ENCODE peak calls at places on chromosomes 3 and 15, in ten cellular contexts. N is activated T-helper 1 cell treated with Interleukin-2 at 50 U/mL for 16 hours; Y is activated CD4-positive, alpha-beta T cell treated with anti-CD3 and anti-CD28 coated beads for 24 hours; V is COR-L47; E is foreskin melanocyte; D is PC-9; H is germinal center; K is hippocampal formation; Q is NCI-H1092; I is NCI-H345. T is an unnamed sample.

GRCh38 chr15:93173369-93173768 is 84.4 kb upstream of the RGMA start:
- DNase-seq in N (no peak), Y (no peak), V (no peak), E (no peak), D (peak), H (no peak), K (no peak), Q (no peak), I (no peak), T (no peak)

GRCh38 chr15:29615791-29616190 is 206.5 kb downstream of the TJP1 start:
- DNase-seq in N (no peak), Y (no peak), V (no peak), E (no peak), D (no peak), H (no peak), K (no peak), Q (no peak), I (no peak), T (no peak)

GRCh38 chr3:54817628-54818027 is 110.2 kb downstream of the LRTM1 start:
- DNase-seq in N (no peak), Y (no peak), V (no peak), E (no peak), D (no peak), H (no peak), K (no peak), Q (no peak), I (no peak), T (no peak)

GRCh38 chr3:41997702-41998551 is 36.0 kb upstream of the ULK4 start:
- DNase-seq in N (no peak), Y (no peak), V (no peak), E (peak), D (no peak), H (peak), K (peak), Q (no peak), I (no peak), T (no peak)

GRCh38 chr3:107241217-107241616 is 136.0 kb upstream of the CCDC54 start:
- DNase-seq in N (no peak), Y (no peak), V (peak), E (no peak), D (peak), H (peak), K (no peak), Q (no peak), I (peak), T (peak)

GRCh38 chr3:175546115-175546514 is 687.0 kb downstream of the NAALADL2 start:
- DNase-seq in N (no peak), Y (no peak), V (no peak), E (no peak), D (no peak), H (no peak), K (no peak), Q (no peak), I (no peak), T (no peak)

GRCh38 chr15:69314736-69315135 is 16.0 kb downstream of the PAQR5 start:
- DNase-seq in N (no peak), Y (no peak), V (no peak), E (no peak), D (no peak), H (no peak), K (no peak), Q (no peak), I (no peak), T (no peak)

GRCh38 chr15:76987276-76987675 is 7.7 kb upstream of the PSTPIP1 start:
- DNase-seq in N (no peak), Y (no peak), V (no peak), E (no peak), D (no peak), H (no peak), K (no peak), Q (no peak), I (no peak), T (no peak)

GRCh38 chr3:49712631-49713317 is 6.7 kb downstream of the AMIGO3 start:
- DNase-seq in N (no peak), Y (no peak), V (no peak), E (no peak), D (no peak), H (no peak), K (no peak), Q (no peak), I (no peak), T (no peak)

GRCh38 chr3:8509961-8510360 is 8.3 kb downstream of the LMCD1 start:
- DNase-seq in N (no peak), Y (no peak), V (no peak), E (no peak), D (peak), H (no peak), K (no peak), Q (no peak), I (no peak), T (no peak)

GRCh38 chr15:101434032-101434920 is 55.2 kb downstream of the PCSK6 start:
- DNase-seq in N (no peak), Y (no peak), V (no peak), E (no peak), D (no peak), H (no peak), K (no peak), Q (no peak), I (no peak), T (no peak)

GRCh38 chr15:61186905-61187865 is 41.9 kb downstream of the RORA start:
- DNase-seq in N (no peak), Y (no peak), V (no peak), E (peak), D (no peak), H (no peak), K (no peak), Q (no peak), I (no peak), T (peak)

GRCh38 chr3:127177226-127177625 is 15.7 kb upstream of the PRR23E start:
- DNase-seq in N (no peak), Y (no peak), V (no peak), E (no peak), D (peak), H (no peak), K (no peak), Q (no peak), I (no peak), T (no peak)

GRCh38 chr15:75198560-75199346 is 2.9 kb upstream of the C15orf39 start:
- DNase-seq in N (no peak), Y (no peak), V (peak), E (no peak), D (peak), H (peak), K (no peak), Q (no peak), I (no peak), T (no peak)

GRCh38 chr3:107942244-107942643 is 148.6 kb downstream of the CD47 start:
- DNase-seq in N (no peak), Y (peak), V (no peak), E (no peak), D (no peak), H (no peak), K (no peak), Q (no peak), I (no peak), T (no peak)

GRCh38 chr3:143975549-143976152 is 4.0 kb downstream of the DIPK2A start:
- DNase-seq in N (no peak), Y (no peak), V (peak), E (no peak), D (no peak), H (peak), K (peak), Q (no peak), I (peak), T (peak)

GRCh38 chr15:101310508-101310907 is 15.5 kb upstream of the SNRPA1 start:
- DNase-seq in N (no peak), Y (no peak), V (no peak), E (no peak), D (no peak), H (no peak), K (no peak), Q (no peak), I (no peak), T (no peak)

GRCh38 chr3:34212671-34213070 is 414.2 kb downstream of the PDCD6IP start:
- DNase-seq in N (no peak), Y (no peak), V (peak), E (no peak), D (no peak), H (no peak), K (peak), Q (peak), I (peak), T (peak)

GRCh38 chr3:16183601-16184270 is 9.3 kb downstream of the GALNT15 start:
- DNase-seq in N (no peak), Y (no peak), V (no peak), E (no peak), D (no peak), H (no peak), K (no peak), Q (no peak), I (no peak), T (no peak)

GRCh38 chr3:65953881-65954733 is 84.6 kb downstream of the MAGI1 start:
- DNase-seq in N (no peak), Y (no peak), V (no peak), E (no peak), D (peak), H (no peak), K (no peak), Q (no peak), I (no peak), T (no peak)

GRCh38 chr3:33004961-33005360 is 53.5 kb downstream of the CCR4 start:
- DNase-seq in N (no peak), Y (no peak), V (no peak), E (no peak), D (no peak), H (no peak), K (no peak), Q (no peak), I (no peak), T (no peak)

GRCh38 chr15:64749999-64750657 is 25.3 kb downstream of the RBPMS2 start:
- DNase-seq in N (no peak), Y (no peak), V (no peak), E (no peak), D (peak), H (no peak), K (no peak), Q (no peak), I (no peak), T (no peak)

GRCh38 chr15:76337047-76337738 is 620 bp downstream of the ISL2 start:
- DNase-seq in N (no peak), Y (no peak), V (no peak), E (no peak), D (no peak), H (peak), K (no peak), Q (no peak), I (no peak), T (peak)

GRCh38 chr3:180252683-180253082 is 215.9 kb upstream of the PEX5L start:
- DNase-seq in N (no peak), Y (no peak), V (peak), E (no peak), D (no peak), H (no peak), K (no peak), Q (peak), I (peak), T (no peak)

GRCh38 chr3:181974198-181974597 is 262.5 kb downstream of the SOX2 start:
- DNase-seq in N (no peak), Y (no peak), V (no peak), E (no peak), D (peak), H (no peak), K (no peak), Q (no peak), I (no peak), T (no peak)

GRCh38 chr3:126418661-126419131 is 24.0 kb downstream of the CFAP100 start:
- DNase-seq in N (no peak), Y (no peak), V (no peak), E (no peak), D (no peak), H (no peak), K (no peak), Q (no peak), I (no peak), T (no peak)

GRCh38 chr3:141294848-141295247 is 63.2 kb downstream of the PXYLP1 start:
- DNase-seq in N (no peak), Y (no peak), V (no peak), E (no peak), D (no peak), H (no peak), K (no peak), Q (no peak), I (no peak), T (no peak)

GRCh38 chr15:62209821-62210220 is 44.7 kb upstream of the C2CD4B start:
- DNase-seq in N (no peak), Y (no peak), V (no peak), E (no peak), D (no peak), H (no peak), K (no peak), Q (no peak), I (no peak), T (no peak)

GRCh38 chr15:28944286-28944685 is 58.5 kb downstream of the APBA2 start:
- DNase-seq in N (no peak), Y (no peak), V (no peak), E (no peak), D (no peak), H (no peak), K (no peak), Q (no peak), I (no peak), T (no peak)

GRCh38 chr3:150890320-150890719 is 14.9 kb downstream of the MINDY4B start:
- DNase-seq in N (no peak), Y (no peak), V (no peak), E (no peak), D (no peak), H (no peak), K (no peak), Q (no peak), I (no peak), T (no peak)

GRCh38 chr3:197736010-197736490 is 654 bp downstream of the RUBCN start:
- DNase-seq in N (peak), Y (peak), V (no peak), E (no peak), D (peak), H (peak), K (no peak), Q (no peak), I (peak), T (no peak)

GRCh38 chr15:33656090-33656670 is 312.1 kb upstream of the CHRM5 start:
- DNase-seq in N (no peak), Y (no peak), V (no peak), E (no peak), D (no peak), H (no peak), K (no peak), Q (no peak), I (no peak), T (no peak)

GRCh38 chr3:134357914-134358811 is 16.1 kb downstream of the AMOTL2 start:
- DNase-seq in N (no peak), Y (no peak), V (no peak), E (peak), D (peak), H (no peak), K (no peak), Q (no peak), I (no peak), T (peak)

GRCh38 chr3:13706451-13706850 is 157.5 kb downstream of the FBLN2 start:
- DNase-seq in N (no peak), Y (no peak), V (no peak), E (no peak), D (no peak), H (no peak), K (no peak), Q (no peak), I (no peak), T (no peak)

GRCh38 chr3:130772124-130772523 is 25.5 kb upstream of the PIK3R4 start:
- DNase-seq in N (no peak), Y (no peak), V (no peak), E (no peak), D (no peak), H (no peak), K (no peak), Q (no peak), I (no peak), T (peak)

GRCh38 chr3:183254816-183255730 is 2.0 kb downstream of the B3GNT5 start:
- DNase-seq in N (no peak), Y (no peak), V (peak), E (no peak), D (peak), H (no peak), K (no peak), Q (no peak), I (peak), T (no peak)

GRCh38 chr15:78993257-78993930 is 48.5 kb upstream of the CTSH start:
- DNase-seq in N (no peak), Y (no peak), V (no peak), E (no peak), D (no peak), H (no peak), K (no peak), Q (no peak), I (no peak), T (no peak)

GRCh38 chr3:124033360-124034015 is 41.6 kb upstream of the ROPN1 start:
- DNase-seq in N (no peak), Y (no peak), V (peak), E (no peak), D (no peak), H (peak), K (no peak), Q (no peak), I (no peak), T (no peak)

GRCh38 chr3:130529816-130530215 is 12.8 kb downstream of the COL6A6 start:
- DNase-seq in N (no peak), Y (no peak), V (no peak), E (no peak), D (no peak), H (no peak), K (no peak), Q (no peak), I (no peak), T (no peak)